ENCODE peak calls at places on chromosome 4, in six cellular contexts. R, S, N, Y, A and E are unnamed samples.

GRCh38 chr4:134313591-134313990 is 112.0 kb upstream of the PABPC4L start:
- DNase-seq in R (no peak), S (no peak), N (no peak), Y (no peak), A (peak), E (no peak)

GRCh38 chr4:140291259-140291658 is 82.2 kb upstream of the SCOC start:
- DNase-seq in R (no peak), S (no peak), N (no peak), Y (no peak), A (peak), E (no peak)

GRCh38 chr4:89797117-89797516 is 39.8 kb downstream of the SNCA start:
- DNase-seq in R (no peak), S (no peak), N (no peak), Y (no peak), A (peak), E (no peak)

GRCh38 chr4:1716065-1716945 is 4.2 kb upstream of the SLBP start:
- DNase-seq in R (no peak), S (no peak), N (no peak), Y (no peak), A (no peak), E (no peak)

GRCh38 chr4:98873059-98873458 is 55.9 kb downstream of the EIF4E start:
- DNase-seq in R (no peak), S (no peak), N (no peak), Y (no peak), A (peak), E (no peak)

GRCh38 chr4:38025665-38026064 is 65.5 kb downstream of the PTTG2 start:
- DNase-seq in R (no peak), S (no peak), N (no peak), Y (no peak), A (no peak), E (no peak)

GRCh38 chr4:122826596-122827257 is at the start of gene FGF2:
- DNase-seq in R (peak), S (peak), N (peak), Y (no peak), A (peak), E (no peak)

GRCh38 chr4:102789317-102789717 is 28.5 kb upstream of the MANBA start:
- DNase-seq in R (no peak), S (no peak), N (no peak), Y (no peak), A (peak), E (no peak)

GRCh38 chr4:110071466-110071865 is 126.9 kb downstream of the ELOVL6 start:
- DNase-seq in R (no peak), S (no peak), N (no peak), Y (no peak), A (no peak), E (no peak)

GRCh38 chr4:37715889-37716402 is 29.8 kb upstream of the RELL1 start:
- DNase-seq in R (peak), S (peak), N (no peak), Y (no peak), A (peak), E (no peak)

GRCh38 chr4:38950159-38950558 is 82.0 kb downstream of the TMEM156 start:
- DNase-seq in R (no peak), S (no peak), N (no peak), Y (no peak), A (no peak), E (no peak)

GRCh38 chr4:38160487-38161207 is 200.4 kb downstream of the PTTG2 start:
- DNase-seq in R (peak), S (peak), N (no peak), Y (peak), A (peak), E (peak)

GRCh38 chr4:70515342-70516245 is 2.8 kb upstream of the AMTN start:
- DNase-seq in R (no peak), S (no peak), N (no peak), Y (no peak), A (peak), E (no peak)

GRCh38 chr4:128573781-128574508 is 235.6 kb upstream of the JADE1 start:
- DNase-seq in R (no peak), S (peak), N (no peak), Y (no peak), A (peak), E (no peak)

GRCh38 chr4:183344523-183345255 is 22.5 kb upstream of the CLDN24 start:
- DNase-seq in R (no peak), S (no peak), N (no peak), Y (no peak), A (no peak), E (no peak)

GRCh38 chr4:153987291-153987690 is 198.4 kb upstream of the SFRP2 start:
- DNase-seq in R (no peak), S (peak), N (no peak), Y (no peak), A (peak), E (no peak)

GRCh38 chr4:124055896-124056295 is 656.6 kb downstream of the ANKRD50 start:
- DNase-seq in R (no peak), S (no peak), N (no peak), Y (no peak), A (no peak), E (no peak)

GRCh38 chr4:64341711-64342110 is 67.5 kb downstream of the TECRL start:
- DNase-seq in R (no peak), S (no peak), N (no peak), Y (no peak), A (no peak), E (no peak)

GRCh38 chr4:1061747-1062146 is 50.3 kb downstream of the FGFRL1 start:
- DNase-seq in R (no peak), S (no peak), N (no peak), Y (no peak), A (no peak), E (no peak)

GRCh38 chr4:56655209-56655626 is 25.9 kb downstream of the HOPX start:
- DNase-seq in R (no peak), S (peak), N (no peak), Y (peak), A (peak), E (peak)

GRCh38 chr4:102787096-102787867 is 26.5 kb upstream of the MANBA start:
- DNase-seq in R (no peak), S (no peak), N (no peak), Y (no peak), A (peak), E (no peak)

GRCh38 chr4:1644906-1645657 is 39.0 kb downstream of the FAM53A start:
- DNase-seq in R (no peak), S (peak), N (peak), Y (no peak), A (no peak), E (no peak)

GRCh38 chr4:71184195-71184781 is 154.5 kb upstream of the SLC4A4 start:
- DNase-seq in R (peak), S (peak), N (no peak), Y (peak), A (peak), E (no peak)

GRCh38 chr4:38482696-38483095 is 181.3 kb upstream of the KLF3 start:
- DNase-seq in R (no peak), S (no peak), N (no peak), Y (peak), A (no peak), E (peak)

GRCh38 chr4:147334478-147334877 is 146.4 kb upstream of the EDNRA start:
- DNase-seq in R (no peak), S (no peak), N (no peak), Y (no peak), A (peak), E (no peak)

GRCh38 chr4:96004341-96004740 is 164.4 kb downstream of the PDHA2 start:
- DNase-seq in R (no peak), S (no peak), N (no peak), Y (no peak), A (no peak), E (no peak)

GRCh38 chr4:145012841-145013240 is 85.2 kb downstream of the ANAPC10 start:
- DNase-seq in R (no peak), S (no peak), N (no peak), Y (no peak), A (peak), E (no peak)

GRCh38 chr4:82467442-82467841 is 37.1 kb downstream of the ENOPH1 start:
- DNase-seq in R (no peak), S (no peak), N (no peak), Y (no peak), A (no peak), E (no peak)

GRCh38 chr4:12679217-12679616 is 804.9 kb downstream of the RAB28 start:
- DNase-seq in R (no peak), S (no peak), N (no peak), Y (no peak), A (peak), E (no peak)

GRCh38 chr4:75769044-75769443 is 44.7 kb downstream of the USO1 start:
- DNase-seq in R (no peak), S (no peak), N (no peak), Y (no peak), A (no peak), E (no peak)